ENCODE peak calls at places on chromosomes 11 and 22, in seven cellular contexts. Y is activated naive CD8-positive, alpha-beta T cell treated with anti-CD3 and anti-CD28 coated beads for 36 hours; E is stimulated activated CD4-positive, alpha-beta T cell treated with anti-CD3 and anti-CD28 coated beads, Interleukin-2, amount 100 ng/mL, for 48 hours; A is kidney tubule cell; N is NCI-H2081; B is non-pigmented ciliary epithelial cell; M is SHP77. H is an unnamed sample.

GRCh38 chr11:114896594-114896993 is 218.3 kb downstream of the NXPE2 start:
- DNase-seq in Y (no peak), E (no peak), A (no peak), N (no peak), B (no peak), M (no peak), H (no peak)

GRCh38 chr22:19679476-19680099 is 34.7 kb upstream of the SEPTIN5 start:
- DNase-seq in Y (peak; percentile 27), E (peak; percentile 53), A (no peak), N (no peak), B (no peak), M (no peak), H (no peak)

GRCh38 chr11:428295-428694 is 13.5 kb upstream of the SIGIRR start:
- DNase-seq in Y (no peak), E (no peak), A (no peak), N (no peak), B (no peak), M (no peak), H (no peak)

GRCh38 chr11:29328961-29329441 is 687.8 kb downstream of the KCNA4 start:
- DNase-seq in Y (no peak), E (no peak), A (peak; percentile 94), N (peak; percentile 23), B (peak; percentile 80), M (no peak), H (no peak)

GRCh38 chr11:76694664-76695063 is 24.1 kb upstream of the LRRC32 start:
- DNase-seq in Y (no peak), E (no peak), A (peak; percentile 30), N (no peak), B (peak; percentile 54), M (no peak), H (no peak)

GRCh38 chr11:65417221-65417701 is 5.3 kb upstream of the NEAT1 start:
- DNase-seq in Y (peak; percentile 53), E (peak; percentile 23), A (peak; percentile 23), N (peak; percentile 55), B (no peak), M (no peak), H (no peak)

GRCh38 chr11:47495856-47496217 is 46.9 kb upstream of the RAPSN start:
- DNase-seq in Y (no peak), E (no peak), A (no peak), N (no peak), B (no peak), M (no peak), H (no peak)

GRCh38 chr11:111515591-111515990 is 1.0 kb downstream of the HOATZ start:
- DNase-seq in Y (no peak), E (no peak), A (no peak), N (no peak), B (no peak), M (no peak), H (no peak)

GRCh38 chr22:47423861-47424820 is 661.7 kb downstream of the TBC1D22A start:
- DNase-seq in Y (no peak), E (no peak), A (no peak), N (no peak), B (no peak), M (no peak), H (no peak)

GRCh38 chr11:75536786-75537629 is 11.3 kb upstream of the GDPD5 start:
- DNase-seq in Y (peak; percentile 45), E (peak; percentile 44), A (peak; percentile 69), N (no peak), B (no peak), M (no peak), H (no peak)

GRCh38 chr22:39117585-39118191 is 20.6 kb downstream of the APOBEC3H start:
- DNase-seq in Y (peak; percentile 79), E (peak; percentile 54), A (peak; percentile 59), N (no peak), B (no peak), M (peak; percentile 12), H (no peak)

GRCh38 chr11:65559951-65560537 is 1.9 kb upstream of the LTBP3 start:
- DNase-seq in Y (no peak), E (no peak), A (peak; percentile 98), N (peak; percentile 33), B (no peak), M (peak; percentile 67), H (no peak)

GRCh38 chr22:22751043-22751603 is 106.7 kb downstream of the GGTLC2 start:
- DNase-seq in Y (no peak), E (no peak), A (no peak), N (no peak), B (no peak), M (no peak), H (no peak)

GRCh38 chr11:2796508-2797180 is 88.9 kb downstream of the CDKN1C start:
- DNase-seq in Y (no peak), E (no peak), A (no peak), N (no peak), B (no peak), M (no peak), H (no peak)

GRCh38 chr11:8814209-8814922 is 96.6 kb upstream of the AKIP1 start:
- DNase-seq in Y (no peak), E (no peak), A (peak; percentile 98), N (no peak), B (no peak), M (no peak), H (no peak)

GRCh38 chr22:49119551-49119952 is 708.1 kb downstream of the BRD1 start:
- DNase-seq in Y (no peak), E (no peak), A (no peak), N (no peak), B (no peak), M (no peak), H (no peak)

GRCh38 chr11:114348200-114349191 is 51.8 kb downstream of the C11orf71 start:
- DNase-seq in Y (peak; percentile 8), E (peak; percentile 21), A (peak; percentile 72), N (peak; percentile 70), B (peak; percentile 46), M (peak; percentile 25), H (peak; percentile 19)

GRCh38 chr11:2163428-2163978 is 2.5 kb upstream of the INS start:
- DNase-seq in Y (no peak), E (no peak), A (no peak), N (no peak), B (no peak), M (no peak), H (no peak)

GRCh38 chr22:20551805-20552449 is 44.5 kb downstream of the MED15 start:
- DNase-seq in Y (peak; percentile 70), E (peak; percentile 48), A (no peak), N (peak; percentile 3), B (no peak), M (no peak), H (no peak)

GRCh38 chr11:82960000-82960778 is 58.7 kb downstream of the DDIAS start:
- DNase-seq in Y (no peak), E (no peak), A (no peak), N (no peak), B (no peak), M (no peak), H (no peak)

GRCh38 chr11:111435046-111435698 is 56.1 kb upstream of the POU2AF1 start:
- DNase-seq in Y (no peak), E (no peak), A (no peak), N (peak; percentile 90), B (no peak), M (peak; percentile 59), H (no peak)

GRCh38 chr11:134453441-134453840 is 41.4 kb upstream of the B3GAT1 start:
- DNase-seq in Y (no peak), E (no peak), A (no peak), N (no peak), B (no peak), M (no peak), H (no peak)

GRCh38 chr11:115500547-115501503 is 3.4 kb downstream of the CADM1 start:
- DNase-seq in Y (no peak), E (no peak), A (no peak), N (peak; percentile 57), B (no peak), M (peak; percentile 22), H (no peak)

GRCh38 chr11:121741954-121742361 is 289.2 kb upstream of the SORL1-AS1 start:
- DNase-seq in Y (no peak), E (no peak), A (no peak), N (no peak), B (no peak), M (no peak), H (no peak)

GRCh38 chr11:78080084-78080817 is 589 bp upstream of the NDUFC2 start:
- DNase-seq in Y (no peak), E (no peak), A (no peak), N (no peak), B (no peak), M (no peak), H (no peak)

GRCh38 chr11:10641314-10642206 is 52.0 kb downstream of the IRAG1 start:
- DNase-seq in Y (no peak), E (no peak), A (no peak), N (no peak), B (no peak), M (no peak), H (no peak)

GRCh38 chr11:45590743-45591142 is 74.7 kb downstream of the CHST1 start:
- DNase-seq in Y (no peak), E (no peak), A (no peak), N (peak; percentile 14), B (no peak), M (no peak), H (no peak)

GRCh38 chr11:16936643-16937042 is 77.6 kb downstream of the PLEKHA7 start:
- DNase-seq in Y (no peak), E (no peak), A (no peak), N (no peak), B (no peak), M (no peak), H (no peak)

GRCh38 chr22:19287889-19288288 is 3.6 kb downstream of the CLTCL1 start:
- DNase-seq in Y (no peak), E (no peak), A (peak; percentile 77), N (no peak), B (peak; percentile 73), M (no peak), H (peak; percentile 51)

GRCh38 chr22:49964136-49964492 is 3.5 kb downstream of the PIM3 start:
- DNase-seq in Y (no peak), E (no peak), A (no peak), N (no peak), B (no peak), M (no peak), H (no peak)

GRCh38 chr22:19527861-19528417 is 3.7 kb upstream of the CLDN5 start:
- DNase-seq in Y (no peak), E (no peak), A (no peak), N (no peak), B (no peak), M (no peak), H (no peak)

GRCh38 chr22:19760652-19761002 is at the start of gene TBX1:
- DNase-seq in Y (no peak), E (no peak), A (no peak), N (no peak), B (no peak), M (no peak), H (no peak)

GRCh38 chr11:87879118-87879517 is 296.1 kb downstream of the RAB38 start:
- DNase-seq in Y (no peak), E (no peak), A (no peak), N (no peak), B (no peak), M (no peak), H (peak; percentile 51)

H was measured in BJ.